ENCODE peak calls at places on chromosomes 2 and 18, in eight cellular contexts. B, W, E, V, C, T, A and G are unnamed samples.

GRCh38 chr2:167966937-167967913 is 280.2 kb downstream of the STK39 start:
- DNase-seq in B (no peak), W (no peak), E (no peak), V (no peak), C (no peak), T (no peak), A (no peak), G (peak; percentile 38)

GRCh38 chr2:120546077-120546864 is 189.4 kb upstream of the GLI2 start:
- DNase-seq in B (no peak), W (no peak), E (peak; percentile 69), V (peak; percentile 92), C (peak; percentile 33), T (no peak), A (peak; percentile 87), G (peak; percentile 66)

GRCh38 chr2:58967736-58968135 is 726.6 kb upstream of the FANCL start:
- DNase-seq in B (no peak), W (no peak), E (peak; percentile 39), V (no peak), C (no peak), T (no peak), A (no peak), G (no peak)

GRCh38 chr2:189222440-189222839 is 42.9 kb upstream of the COL5A2 start:
- DNase-seq in B (no peak), W (no peak), E (peak; percentile 10), V (no peak), C (peak; percentile 49), T (no peak), A (peak; percentile 13), G (no peak)

GRCh38 chr2:40579247-40579646 is 127.4 kb upstream of the SLC8A1 start:
- DNase-seq in B (no peak), W (no peak), E (peak; percentile 1), V (peak; percentile 67), C (no peak), T (no peak), A (no peak), G (no peak)

GRCh38 chr2:228474466-228474865 is 293.0 kb upstream of the SPHKAP start:
- DNase-seq in B (no peak), W (no peak), E (no peak), V (peak; percentile 24), C (no peak), T (no peak), A (no peak), G (no peak)

GRCh38 chr18:70672581-70672980 is 383.7 kb downstream of the SOCS6 start:
- DNase-seq in B (no peak), W (no peak), E (no peak), V (no peak), C (no peak), T (no peak), A (no peak), G (no peak)

GRCh38 chr2:163198007-163198406 is 359.4 kb upstream of the KCNH7 start:
- DNase-seq in B (no peak), W (no peak), E (peak; percentile 13), V (no peak), C (no peak), T (no peak), A (no peak), G (no peak)

GRCh38 chr2:224442092-224442999 is 40.4 kb upstream of the FAM124B start:
- DNase-seq in B (no peak), W (no peak), E (peak; percentile 36), V (no peak), C (no peak), T (no peak), A (no peak), G (peak; percentile 62)

GRCh38 chr2:74500578-74500946 is 1.2 kb upstream of the LBX2 start:
- DNase-seq in B (no peak), W (no peak), E (no peak), V (no peak), C (no peak), T (no peak), A (no peak), G (no peak)

GRCh38 chr2:98828369-98828744 is 97.4 kb upstream of the MGAT4A start:
- DNase-seq in B (no peak), W (no peak), E (no peak), V (no peak), C (no peak), T (no peak), A (no peak), G (no peak)

GRCh38 chr18:42915240-42915791 is 200.2 kb downstream of the RIT2 start:
- DNase-seq in B (no peak), W (no peak), E (no peak), V (no peak), C (no peak), T (no peak), A (no peak), G (no peak)

GRCh38 chr2:24365051-24365450 is 4.7 kb upstream of the ITSN2 start:
- DNase-seq in B (no peak), W (no peak), E (peak; percentile 68), V (no peak), C (no peak), T (peak; percentile 39), A (no peak), G (no peak)

GRCh38 chr2:1818811-1819210 is 74.5 kb upstream of the PXDN start:
- DNase-seq in B (no peak), W (no peak), E (no peak), V (no peak), C (no peak), T (no peak), A (no peak), G (no peak)

GRCh38 chr2:207801259-207801658 is 31.6 kb upstream of the FZD5 start:
- DNase-seq in B (no peak), W (no peak), E (no peak), V (no peak), C (no peak), T (no peak), A (no peak), G (peak; percentile 72)

GRCh38 chr2:157221394-157221988 is 36.0 kb upstream of the GALNT5 start:
- DNase-seq in B (no peak), W (no peak), E (no peak), V (no peak), C (no peak), T (no peak), A (no peak), G (no peak)

GRCh38 chr2:236711440-236711839 is 141.8 kb downstream of the ACKR3 start:
- DNase-seq in B (no peak), W (no peak), E (peak; percentile 92), V (no peak), C (peak; percentile 30), T (no peak), A (no peak), G (no peak)

GRCh38 chr2:102473020-102473419 is at the start of gene SLC9A4:
- DNase-seq in B (peak; percentile 24), W (peak; percentile 48), E (peak; percentile 59), V (peak; percentile 23), C (peak; percentile 21), T (peak; percentile 10), A (peak; percentile 17), G (peak; percentile 45)

GRCh38 chr2:68918497-68918896 is 34.2 kb downstream of the GKN2 start:
- DNase-seq in B (no peak), W (no peak), E (peak; percentile 68), V (no peak), C (no peak), T (no peak), A (no peak), G (no peak)

GRCh38 chr2:12155308-12156061 is 409.1 kb downstream of the LPIN1 start:
- DNase-seq in B (no peak), W (no peak), E (peak; percentile 73), V (peak; percentile 96), C (peak; percentile 61), T (no peak), A (peak; percentile 31), G (no peak)

GRCh38 chr18:61991201-61991600 is 98.4 kb upstream of the RNF152 start:
- DNase-seq in B (no peak), W (no peak), E (peak; percentile 21), V (peak; percentile 42), C (peak; percentile 93), T (no peak), A (no peak), G (no peak)

GRCh38 chr2:195961873-195962272 is 106.8 kb downstream of the DNAH7 start:
- DNase-seq in B (no peak), W (no peak), E (no peak), V (no peak), C (no peak), T (no peak), A (no peak), G (no peak)

GRCh38 chr2:18209934-18210639 is 331.6 kb downstream of the KCNS3 start:
- DNase-seq in B (no peak), W (no peak), E (peak; percentile 95), V (peak; percentile 35), C (no peak), T (no peak), A (peak; percentile 69), G (peak; percentile 99)

GRCh38 chr2:24885221-24886113 is 34.6 kb downstream of the ADCY3 start:
- DNase-seq in B (no peak), W (no peak), E (no peak), V (no peak), C (no peak), T (no peak), A (no peak), G (peak; percentile 83)

GRCh38 chr2:112767693-112768380 is 3.4 kb upstream of the CKAP2L start:
- DNase-seq in B (no peak), W (no peak), E (no peak), V (no peak), C (no peak), T (no peak), A (no peak), G (no peak)

GRCh38 chr2:55063713-55064323 is 13.6 kb upstream of the RTN4 start:
- DNase-seq in B (no peak), W (no peak), E (peak; percentile 13), V (no peak), C (no peak), T (no peak), A (no peak), G (peak; percentile 26)

GRCh38 chr2:124286089-124286783 is 261.1 kb downstream of the CNTNAP5 start:
- DNase-seq in B (no peak), W (no peak), E (no peak), V (no peak), C (peak; percentile 14), T (no peak), A (no peak), G (no peak)

GRCh38 chr2:235171511-235172130 is 219.8 kb downstream of the SH3BP4 start:
- DNase-seq in B (no peak), W (no peak), E (peak; percentile 34), V (peak; percentile 65), C (peak; percentile 65), T (no peak), A (peak; percentile 33), G (no peak)

GRCh38 chr2:203327918-203328734 is at the start of gene ABI2:
- DNase-seq in B (peak; percentile 50), W (peak; percentile 45), E (peak; percentile 60), V (peak; percentile 67), C (peak; percentile 45), T (peak; percentile 89), A (peak; percentile 91), G (peak; percentile 97)

GRCh38 chr2:121530210-121530562 is 494 bp upstream of the RNU4ATAC start:
- DNase-seq in B (no peak), W (peak; percentile 10), E (no peak), V (peak; percentile 74), C (peak; percentile 56), T (peak; percentile 71), A (peak; percentile 81), G (peak; percentile 92)

GRCh38 chr2:226699321-226699720 is 100.3 kb downstream of the IRS1 start:
- DNase-seq in B (no peak), W (no peak), E (peak; percentile 26), V (peak; percentile 72), C (peak; percentile 8), T (no peak), A (no peak), G (peak; percentile 57)